ENCODE peak calls at places on chromosomes 4 and X, in eight cellular contexts. N is hippocampal formation; K is SW480; S is stimulated activated CD4-positive, alpha-beta T cell treated with anti-CD3 and anti-CD28 coated beads, Interleukin-1b, Interleukin-23, amount 100 ng/mL, for 24 hours; I is OCI-LY7; O is uterus; T is fibroblast of the conjunctiva; P is H4. Q is an unnamed sample.

GRCh38 chrX:48022740-48023139 is 16.0 kb downstream of the SPACA5 start:
- DNase-seq in S (no peak), T (no peak), N (no peak), O (no peak), P (no peak), I (no peak), K (no peak), Q (no peak)

GRCh38 chr4:149993030-149993429 is 85.2 kb upstream of the DCLK2 start:
- DNase-seq in N (no peak), K (no peak), S (no peak), O (no peak), T (no peak), I (no peak), P (no peak), Q (no peak)

GRCh38 chrX:72526534-72527508 is 45.8 kb downstream of the HDAC8 start:
- DNase-seq in S (no peak), N (no peak), I (no peak), K (no peak), P (peak), T (no peak), O (no peak), Q (no peak)

GRCh38 chrX:40109288-40110008 is 11.7 kb upstream of the BCOR start:
- DNase-seq in T (no peak), N (no peak), K (peak), O (peak), S (no peak), P (peak), I (peak), Q (peak)

GRCh38 chr4:62161446-62161845 is 961.3 kb downstream of the ADGRL3 start:
- DNase-seq in K (no peak), N (no peak), T (no peak), S (no peak), O (no peak), I (no peak), P (no peak), Q (no peak)

GRCh38 chrX:17032351-17032750 is 85.9 kb downstream of the REPS2 start:
- DNase-seq in T (peak), O (peak), I (no peak), K (no peak), P (peak), S (no peak), N (no peak), Q (no peak)

GRCh38 chr4:121686265-121686664 is 10.5 kb downstream of the ANXA5 start:
- DNase-seq in I (no peak), P (no peak), S (no peak), K (no peak), T (no peak), N (no peak), O (no peak), Q (no peak)

GRCh38 chr4:80265571-80266266 is 745 bp upstream of the FGF5 start:
- DNase-seq in T (no peak), K (no peak), I (no peak), P (peak), N (no peak), O (no peak), S (no peak), Q (no peak)

GRCh38 chrX:138847930-138848329 is 136.4 kb upstream of the FGF13 start:
- DNase-seq in N (no peak), S (no peak), O (no peak), P (no peak), T (peak), K (peak), I (no peak), Q (no peak)

GRCh38 chr4:94566420-94566819 is 114.7 kb downstream of the PDLIM5 start:
- DNase-seq in O (no peak), K (no peak), N (no peak), S (no peak), T (no peak), P (no peak), I (no peak), Q (peak)

GRCh38 chrX:27336466-27337091 is 126.6 kb downstream of the PPP4R3C start:
- DNase-seq in P (peak), S (no peak), K (peak), I (peak), N (no peak), T (no peak), O (no peak), Q (peak)

GRCh38 chr4:183718876-183719275 is 59.8 kb downstream of the TRAPPC11 start:
- DNase-seq in K (no peak), S (no peak), I (no peak), P (no peak), T (no peak), O (no peak), N (no peak), Q (no peak)

GRCh38 chr4:139902328-139903217 is 237.0 kb downstream of the MGST2 start:
- DNase-seq in P (no peak), K (no peak), O (peak), T (no peak), S (no peak), N (no peak), I (no peak), Q (no peak)

GRCh38 chr4:15007201-15007600 is 4.9 kb downstream of the CPEB2 start:
- DNase-seq in P (no peak), K (no peak), O (no peak), T (no peak), I (no peak), S (no peak), N (no peak), Q (no peak)

GRCh38 chrX:154546354-154547244 is at the start of gene G6PD:
- DNase-seq in K (peak), I (peak), S (peak), N (no peak), T (no peak), P (peak), O (no peak), Q (peak)

GRCh38 chr4:40626183-40626990 is 3.3 kb downstream of the RBM47 start:
- DNase-seq in I (no peak), N (no peak), O (no peak), K (no peak), T (no peak), S (no peak), P (no peak), Q (no peak)

GRCh38 chr4:16868674-16869073 is 29.8 kb downstream of the LDB2 start:
- DNase-seq in K (no peak), P (no peak), T (no peak), O (no peak), I (no peak), S (no peak), N (no peak), Q (no peak)

GRCh38 chrX:12002876-12003275 is 135.4 kb upstream of the FRMPD4 start:
- DNase-seq in S (no peak), K (no peak), P (no peak), T (no peak), I (no peak), N (no peak), O (no peak), Q (no peak)

GRCh38 chr4:95910749-95911148 is 70.9 kb downstream of the PDHA2 start:
- DNase-seq in N (no peak), P (no peak), T (no peak), K (no peak), S (no peak), I (no peak), O (no peak), Q (no peak)

GRCh38 chr4:46934731-46935130 is 25.7 kb upstream of the COX7B2 start:
- DNase-seq in O (no peak), S (no peak), K (no peak), P (no peak), T (no peak), N (no peak), I (no peak), Q (no peak)

GRCh38 chr4:76681996-76682395 is 215.9 kb downstream of the SOWAHB start:
- DNase-seq in P (no peak), S (no peak), O (no peak), N (no peak), T (no peak), I (no peak), K (no peak), Q (no peak)

GRCh38 chr4:17814140-17814539 is 3.4 kb downstream of the NCAPG start:
- DNase-seq in I (no peak), K (no peak), N (no peak), P (peak), O (no peak), S (no peak), T (no peak), Q (no peak)

GRCh38 chrX:13690836-13691235 is 1.9 kb downstream of the RAB9A start:
- DNase-seq in P (no peak), N (no peak), S (no peak), I (peak), K (no peak), O (no peak), T (no peak), Q (no peak)

GRCh38 chrX:13667940-13668339 is 15.0 kb downstream of the TCEANC start:
- DNase-seq in I (no peak), O (no peak), T (no peak), K (no peak), P (no peak), N (no peak), S (no peak), Q (no peak)

GRCh38 chr4:101191302-101192098 is 155.8 kb downstream of the PPP3CA start:
- DNase-seq in P (peak), K (no peak), O (peak), I (no peak), N (peak), T (peak), S (no peak), Q (peak)

GRCh38 chr4:42331914-42332368 is 65.3 kb upstream of the SHISA3 start:
- DNase-seq in S (no peak), N (no peak), O (no peak), K (peak), I (no peak), P (peak), T (no peak), Q (no peak)

GRCh38 chr4:83112239-83112638 is 2.3 kb downstream of the PLAC8 start:
- DNase-seq in I (peak), O (no peak), S (no peak), P (no peak), T (no peak), N (no peak), K (no peak), Q (no peak)

Q was measured in HAP-1.